ENCODE peak calls at places on chromosome 9, in nine cellular contexts. V is transverse colon, G is cardiac muscle cell, E is AG09309, T is choroid plexus epithelial cell, I is NT2/D1, P is epithelial cell of proximal tubule, L is uterus, N is astrocyte of the cerebellum. Q is an unnamed sample.
A peak's percentile ranks its signal among the peaks of the same experiment; 100 is the strongest.

GRCh38 chr9:123482295-123482970 is 126.4 kb downstream of the CRB2 start:
- DNase-seq in V (no peak), G (no peak), E (no peak), T (no peak), I (peak; percentile 16), P (no peak), L (no peak), N (no peak), Q (no peak)

GRCh38 chr9:126652140-126652558 is 38.4 kb downstream of the LMX1B start:
- DNase-seq in V (peak; percentile 73), G (no peak), E (no peak), T (no peak), I (no peak), P (no peak), L (no peak), N (no peak), Q (no peak)

GRCh38 chr9:133275105-133276000 is at the start of gene ABO:
- DNase-seq in V (peak; percentile 58), G (peak; percentile 30), E (no peak), T (no peak), I (no peak), P (no peak), L (no peak), N (no peak), Q (no peak)

GRCh38 chr9:89798546-89799120 is 193.8 kb downstream of the GADD45G start:
- DNase-seq in V (no peak), G (no peak), E (no peak), T (no peak), I (no peak), P (no peak), L (no peak), N (no peak), Q (no peak)

GRCh38 chr9:71824242-71824641 is 55.9 kb upstream of the CEMIP2 start:
- DNase-seq in V (no peak), G (no peak), E (no peak), T (no peak), I (no peak), P (no peak), L (no peak), N (no peak), Q (no peak)

GRCh38 chr9:135604437-135605237 is 34.7 kb downstream of the GLT6D1 start:
- DNase-seq in V (no peak), G (no peak), E (no peak), T (no peak), I (no peak), P (no peak), L (peak; percentile 7), N (no peak), Q (no peak)

GRCh38 chr9:124284940-124285441 is 27.2 kb downstream of the NEK6 start:
- DNase-seq in V (no peak), G (no peak), E (peak; percentile 40), T (peak; percentile 70), I (no peak), P (no peak), L (peak; percentile 47), N (peak; percentile 67), Q (no peak)

GRCh38 chr9:85541876-85542275 is 199.9 kb downstream of the AGTPBP1 start:
- DNase-seq in V (no peak), G (no peak), E (no peak), T (peak; percentile 12), I (no peak), P (no peak), L (no peak), N (peak; percentile 78), Q (no peak)

GRCh38 chr9:116756995-116757394 is 69.9 kb downstream of the TRIM32 start:
- DNase-seq in V (no peak), G (no peak), E (no peak), T (no peak), I (no peak), P (no peak), L (no peak), N (no peak), Q (no peak)

GRCh38 chr9:131545003-131545785 is at the start of gene PRRT1B:
- DNase-seq in V (peak; percentile 89), G (no peak), E (no peak), T (peak; percentile 12), I (no peak), P (peak; percentile 7), L (no peak), N (no peak), Q (no peak)
- H3K4me3 ChIP-seq in V (peak within 1 kb of the TSS; percentile 34), G (peak within 1 kb of the TSS; percentile 6), E (no peak within 1 kb of the TSS), T (no peak within 1 kb of the TSS), I (peak within 1 kb of the TSS; percentile 11), P (peak within 1 kb of the TSS; percentile 28), L (no peak within 1 kb of the TSS), N (peak within 1 kb of the TSS; percentile 18), Q (no peak within 1 kb of the TSS)

DNA sequence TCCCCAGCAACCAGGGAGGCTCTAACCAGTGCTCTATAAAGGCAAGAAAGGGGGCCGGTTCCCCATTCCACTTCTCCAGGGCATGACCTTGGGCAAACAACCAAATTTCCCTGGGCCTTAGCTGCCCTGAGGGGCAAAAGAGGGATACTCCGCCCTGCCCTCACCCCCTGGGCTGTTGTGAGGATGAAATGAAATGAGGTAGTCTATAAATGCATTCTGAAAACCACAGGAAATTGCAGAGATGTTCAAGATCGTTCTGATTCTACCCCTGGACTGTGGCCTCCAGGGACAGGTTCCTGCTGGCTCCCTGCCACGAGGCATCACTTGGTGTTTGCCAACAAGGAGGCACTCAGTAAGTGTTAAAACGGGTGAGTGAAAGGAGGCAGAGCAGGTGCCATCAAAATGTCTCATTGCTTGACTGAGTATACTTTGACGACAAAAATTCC is 5.7 kb downstream of the RAPGEF1 start:
- DNase-seq in V (peak; percentile 89), G (no peak), E (no peak), T (no peak), I (no peak), P (no peak), L (no peak), N (no peak), Q (peak; percentile 31)
- H3K4me3 ChIP-seq in V (no peak overlapping the region), G (no peak overlapping the region), E (no peak overlapping the region), T (no peak overlapping the region), I (no peak overlapping the region), P (no peak overlapping the region), L (no peak overlapping the region), N (no peak overlapping the region), Q (peak overlapping the region; percentile 68)

GRCh38 chr9:7912037-7912535 is 112.5 kb upstream of the DMAC1 start:
- DNase-seq in V (no peak), G (no peak), E (no peak), T (no peak), I (no peak), P (no peak), L (no peak), N (no peak), Q (no peak)

GRCh38 chr9:7906783-7907182 is 107.2 kb upstream of the DMAC1 start:
- DNase-seq in V (no peak), G (no peak), E (no peak), T (no peak), I (no peak), P (no peak), L (no peak), N (no peak), Q (no peak)

GRCh38 chr9:7907636-7908195 is 108.1 kb upstream of the DMAC1 start:
- DNase-seq in V (no peak), G (no peak), E (no peak), T (no peak), I (no peak), P (no peak), L (no peak), N (peak; percentile 19), Q (no peak)

GRCh38 chr9:7910426-7911015 is 110.9 kb upstream of the DMAC1 start:
- DNase-seq in V (peak; percentile 11), G (no peak), E (no peak), T (no peak), I (no peak), P (no peak), L (no peak), N (peak; percentile 37), Q (no peak)

GRCh38 chr9:7909537-7909936 is 110.0 kb upstream of the DMAC1 start:
- DNase-seq in V (no peak), G (no peak), E (no peak), T (no peak), I (no peak), P (no peak), L (no peak), N (no peak), Q (no peak)
- H3K4me3 ChIP-seq in V (no peak overlapping the region), G (no peak overlapping the region), E (no peak overlapping the region), T (no peak overlapping the region), I (no peak overlapping the region), P (no peak overlapping the region), L (no peak overlapping the region), N (no peak overlapping the region), Q (no peak overlapping the region)

DNA sequence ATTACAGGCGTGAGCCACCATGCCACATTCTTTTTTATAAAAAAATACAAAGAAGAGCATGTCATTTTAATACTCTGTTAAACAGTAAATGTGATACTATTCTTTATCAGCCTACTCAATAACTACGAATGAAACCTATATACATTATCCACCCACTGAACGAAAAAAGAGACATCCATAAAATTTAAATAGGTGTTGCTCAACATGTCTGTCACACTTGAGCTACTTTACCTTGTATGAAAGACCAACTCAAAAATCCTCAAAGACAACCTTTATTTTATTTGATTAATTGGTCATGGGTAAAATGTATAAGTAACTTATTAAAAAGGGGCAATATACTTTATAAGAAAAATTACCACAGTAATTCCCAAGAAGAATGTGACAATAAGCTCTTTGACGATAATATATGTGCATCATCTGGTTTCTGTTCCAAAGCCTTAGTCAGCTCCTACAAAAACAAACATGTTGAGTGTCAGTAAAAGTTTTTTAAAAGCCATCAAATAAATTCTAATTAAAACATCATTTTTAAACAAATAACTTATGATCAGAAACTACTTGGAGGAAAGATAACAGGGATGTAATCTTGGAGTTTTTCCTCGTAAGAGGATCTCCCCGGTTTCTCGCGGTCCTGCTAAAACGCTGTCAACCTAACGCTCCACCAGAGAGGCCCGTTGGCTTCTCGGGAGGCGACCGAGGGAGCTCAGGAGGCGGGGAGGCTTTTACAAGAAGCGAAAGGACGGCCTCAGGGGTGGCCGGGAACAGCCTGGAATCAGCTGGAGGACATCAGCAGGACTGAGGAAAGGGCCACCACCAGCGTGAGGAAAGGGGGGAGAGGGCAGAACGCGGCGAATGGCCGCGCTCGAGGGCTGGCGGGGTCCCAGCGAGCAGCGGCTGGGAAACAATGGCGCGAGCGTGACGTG is 13.5 kb upstream of the ANKRD18B start:
- DNase-seq in V (peak; percentile 39), G (peak; percentile 36), E (no peak), T (peak; percentile 73), I (peak; percentile 42), P (peak; percentile 36), L (peak; percentile 47), N (peak; percentile 35), Q (peak; percentile 7)
- H3K4me3 ChIP-seq in V (peak overlapping the region; percentile 60), G (peak overlapping the region; percentile 22), E (peak overlapping the region; percentile 39), T (peak overlapping the region; percentile 78), I (peak overlapping the region; percentile 63), P (peak overlapping the region; percentile 71), L (peak overlapping the region; percentile 46), N (peak overlapping the region; percentile 53), Q (peak overlapping the region; percentile 77)

Q was measured in CD4-positive, CD25-positive, alpha-beta regulatory T cell.